ENCODE peak calls at places on chromosomes 11 and 22, in six cellular contexts. One of them, this sample, is unnamed.
A peak's percentile ranks its signal among the peaks of the same experiment; 100 is the strongest.

GRCh38 chr11:93842461-93842860 is 8.0 kb downstream of the VSTM5 start:
- DNase-seq in heart right ventricle: no peak
- DNase-seq in K562: peak; percentile 46
- DNase-seq in MG63: peak; percentile 92
- DNase-seq in HAP-1: no peak
- DNase-seq in CD4-positive, CD25-positive, alpha-beta regulatory T cell: no peak
- DNase-seq in this sample: no peak

GRCh38 chr22:20393705-20394476 is at the start of gene ZNF74:
- DNase-seq in CD4-positive, CD25-positive, alpha-beta regulatory T cell: peak; percentile 87
- DNase-seq in heart right ventricle: peak; percentile 92
- DNase-seq in K562: peak; percentile 100
- DNase-seq in HAP-1: peak; percentile 92
- DNase-seq in MG63: peak; percentile 81
- DNase-seq in this sample: peak; percentile 88

GRCh38 chr11:60193687-60194433 is 11.0 kb upstream of the MS4A6A start:
- DNase-seq in heart right ventricle: no peak
- DNase-seq in MG63: peak; percentile 27
- DNase-seq in HAP-1: peak; percentile 90
- DNase-seq in K562: peak; percentile 75
- DNase-seq in CD4-positive, CD25-positive, alpha-beta regulatory T cell: peak; percentile 41
- DNase-seq in this sample: peak; percentile 72

GRCh38 chr11:69384548-69385465 is 90.9 kb downstream of the MYEOV start:
- DNase-seq in CD4-positive, CD25-positive, alpha-beta regulatory T cell: no peak
- DNase-seq in HAP-1: no peak
- DNase-seq in MG63: no peak
- DNase-seq in K562: no peak
- DNase-seq in heart right ventricle: no peak
- DNase-seq in this sample: no peak

GRCh38 chr22:48065852-48066251 is 1303.4 kb downstream of the TBC1D22A start:
- DNase-seq in K562: no peak
- DNase-seq in CD4-positive, CD25-positive, alpha-beta regulatory T cell: no peak
- DNase-seq in MG63: no peak
- DNase-seq in HAP-1: no peak
- DNase-seq in heart right ventricle: no peak
- DNase-seq in this sample: no peak

GRCh38 chr22:18060646-18061620 is 16.9 kb upstream of the PEX26 start:
- DNase-seq in heart right ventricle: no peak
- DNase-seq in HAP-1: no peak
- DNase-seq in MG63: peak; percentile 49
- DNase-seq in K562: no peak
- DNase-seq in CD4-positive, CD25-positive, alpha-beta regulatory T cell: no peak
- DNase-seq in this sample: no peak

GRCh38 chr11:19173004-19173689 is 28.6 kb downstream of the CSRP3 start:
- DNase-seq in HAP-1: no peak
- DNase-seq in CD4-positive, CD25-positive, alpha-beta regulatory T cell: no peak
- DNase-seq in heart right ventricle: no peak
- DNase-seq in K562: peak; percentile 54
- DNase-seq in MG63: no peak
- DNase-seq in this sample: no peak

GRCh38 chr11:63614136-63614664 is at the start of gene PLAAT3:
- DNase-seq in CD4-positive, CD25-positive, alpha-beta regulatory T cell: peak; percentile 17
- DNase-seq in HAP-1: peak; percentile 85
- DNase-seq in K562: peak; percentile 92
- DNase-seq in MG63: peak; percentile 77
- DNase-seq in heart right ventricle: peak; percentile 90
- DNase-seq in this sample: peak; percentile 87

GRCh38 chr11:12102588-12103410 is 7.6 kb upstream of the MICAL2 start:
- DNase-seq in MG63: no peak
- DNase-seq in CD4-positive, CD25-positive, alpha-beta regulatory T cell: no peak
- DNase-seq in K562: no peak
- DNase-seq in HAP-1: no peak
- DNase-seq in heart right ventricle: no peak
- DNase-seq in this sample: no peak

GRCh38 chr11:95788921-95789505 is 569 bp downstream of the FAM76B start:
- DNase-seq in heart right ventricle: no peak
- DNase-seq in MG63: peak; percentile 14
- DNase-seq in CD4-positive, CD25-positive, alpha-beta regulatory T cell: no peak
- DNase-seq in K562: peak; percentile 40
- DNase-seq in HAP-1: peak; percentile 58
- DNase-seq in this sample: no peak

GRCh38 chr22:39904864-39905263 is 4.0 kb downstream of the GRAP2 start:
- DNase-seq in CD4-positive, CD25-positive, alpha-beta regulatory T cell: no peak
- DNase-seq in MG63: no peak
- DNase-seq in K562: no peak
- DNase-seq in HAP-1: no peak
- DNase-seq in heart right ventricle: no peak
- DNase-seq in this sample: no peak

GRCh38 chr11:11860103-11860979 is 18.6 kb downstream of the USP47 start:
- DNase-seq in heart right ventricle: no peak
- DNase-seq in K562: peak; percentile 38
- DNase-seq in HAP-1: no peak
- DNase-seq in CD4-positive, CD25-positive, alpha-beta regulatory T cell: no peak
- DNase-seq in MG63: no peak
- DNase-seq in this sample: no peak

GRCh38 chr11:6319879-6320410 is 356 bp downstream of the CAVIN3 start:
- DNase-seq in MG63: peak; percentile 99
- DNase-seq in K562: peak; percentile 15
- DNase-seq in CD4-positive, CD25-positive, alpha-beta regulatory T cell: no peak
- DNase-seq in HAP-1: no peak
- DNase-seq in heart right ventricle: peak; percentile 92
- DNase-seq in this sample: peak; percentile 94

GRCh38 chr11:112455791-112456190 is 195.1 kb upstream of the PLET1 start:
- DNase-seq in HAP-1: no peak
- DNase-seq in heart right ventricle: no peak
- DNase-seq in K562: no peak
- DNase-seq in CD4-positive, CD25-positive, alpha-beta regulatory T cell: no peak
- DNase-seq in MG63: peak; percentile 74
- DNase-seq in this sample: no peak

GRCh38 chr11:126898802-126899201 is 101.8 kb downstream of the KIRREL3 start:
- DNase-seq in HAP-1: no peak
- DNase-seq in K562: no peak
- DNase-seq in MG63: no peak
- DNase-seq in CD4-positive, CD25-positive, alpha-beta regulatory T cell: no peak
- DNase-seq in heart right ventricle: no peak
- DNase-seq in this sample: no peak

GRCh38 chr11:134640971-134641968 is 229.2 kb upstream of the B3GAT1 start:
- DNase-seq in heart right ventricle: no peak
- DNase-seq in HAP-1: no peak
- DNase-seq in K562: no peak
- DNase-seq in CD4-positive, CD25-positive, alpha-beta regulatory T cell: no peak
- DNase-seq in MG63: no peak
- DNase-seq in this sample: no peak
- H3K9me3 ChIP-seq in heart right ventricle: no peaks in the 10 kb centered on the region
- H3K9me3 ChIP-seq in HAP-1: no peaks in the 10 kb centered on the region
- H3K9me3 ChIP-seq in K562: no peaks in the 10 kb centered on the region
- H3K9me3 ChIP-seq in CD4-positive, CD25-positive, alpha-beta regulatory T cell: no peaks in the 10 kb centered on the region
- H3K9me3 ChIP-seq in MG63: no peaks in the 10 kb centered on the region
- H3K9me3 ChIP-seq in this sample: no peaks in the 10 kb centered on the region

GRCh38 chr22:35417606-35418005 is 17.7 kb downstream of the MCM5 start:
- DNase-seq in CD4-positive, CD25-positive, alpha-beta regulatory T cell: no peak
- DNase-seq in MG63: no peak
- DNase-seq in K562: no peak
- DNase-seq in HAP-1: no peak
- DNase-seq in heart right ventricle: no peak
- DNase-seq in this sample: no peak

GRCh38 chr22:35418088-35418487 is 18.1 kb downstream of the MCM5 start:
- DNase-seq in MG63: peak; percentile 12
- DNase-seq in CD4-positive, CD25-positive, alpha-beta regulatory T cell: no peak
- DNase-seq in K562: no peak
- DNase-seq in HAP-1: no peak
- DNase-seq in heart right ventricle: no peak
- DNase-seq in this sample: no peak

GRCh38 chr22:35421121-35421520 is 21.2 kb downstream of the MCM5 start:
- DNase-seq in heart right ventricle: no peak
- DNase-seq in HAP-1: no peak
- DNase-seq in MG63: no peak
- DNase-seq in CD4-positive, CD25-positive, alpha-beta regulatory T cell: no peak
- DNase-seq in K562: no peak
- DNase-seq in this sample: no peak

GRCh38 chr22:35418726-35419125 is 18.8 kb downstream of the MCM5 start:
- DNase-seq in HAP-1: no peak
- DNase-seq in heart right ventricle: no peak
- DNase-seq in MG63: no peak
- DNase-seq in K562: no peak
- DNase-seq in CD4-positive, CD25-positive, alpha-beta regulatory T cell: no peak
- DNase-seq in this sample: no peak

GRCh38 chr22:35419756-35420155 is 19.8 kb downstream of the MCM5 start:
- DNase-seq in MG63: no peak
- DNase-seq in heart right ventricle: no peak
- DNase-seq in K562: no peak
- DNase-seq in HAP-1: no peak
- DNase-seq in CD4-positive, CD25-positive, alpha-beta regulatory T cell: no peak
- DNase-seq in this sample: no peak
- H3K36me3 ChIP-seq in MG63: peaks cover 81% of the 10 kb centered on the region
- H3K36me3 ChIP-seq in heart right ventricle: no peaks in the 10 kb centered on the region
- H3K36me3 ChIP-seq in K562: peaks cover 96% of the 10 kb centered on the region
- H3K36me3 ChIP-seq in HAP-1: peaks cover 98% of the 10 kb centered on the region
- H3K36me3 ChIP-seq in CD4-positive, CD25-positive, alpha-beta regulatory T cell: peaks cover 95% of the 10 kb centered on the region
- H3K36me3 ChIP-seq in this sample: peaks cover 61% of the 10 kb centered on the region

GRCh38 chr11:2647953-2648352 is 51.8 kb downstream of the KCNQ1OT1 start:
- DNase-seq in K562: no peak
- DNase-seq in HAP-1: no peak
- DNase-seq in heart right ventricle: no peak
- DNase-seq in CD4-positive, CD25-positive, alpha-beta regulatory T cell: no peak
- DNase-seq in MG63: no peak
- DNase-seq in this sample: no peak
- H3K9me3 ChIP-seq in K562: peaks cover 35% of the 10 kb centered on the region
- H3K9me3 ChIP-seq in HAP-1: no peaks in the 10 kb centered on the region
- H3K9me3 ChIP-seq in heart right ventricle: peaks cover 46% of the 10 kb centered on the region
- H3K9me3 ChIP-seq in CD4-positive, CD25-positive, alpha-beta regulatory T cell: peaks cover 61% of the 10 kb centered on the region
- H3K9me3 ChIP-seq in MG63: peaks cover 54% of the 10 kb centered on the region
- H3K9me3 ChIP-seq in this sample: peaks cover 66% of the 10 kb centered on the region

GRCh38 chr11:14655435-14655834 is 11.8 kb downstream of the PDE3B start:
- DNase-seq in MG63: no peak
- DNase-seq in heart right ventricle: no peak
- DNase-seq in HAP-1: no peak
- DNase-seq in K562: peak; percentile 51
- DNase-seq in CD4-positive, CD25-positive, alpha-beta regulatory T cell: no peak
- DNase-seq in this sample: no peak
- H3K36me3 ChIP-seq in MG63: no peaks in the 10 kb centered on the region
- H3K36me3 ChIP-seq in heart right ventricle: no peaks in the 10 kb centered on the region
- H3K36me3 ChIP-seq in HAP-1: no peaks in the 10 kb centered on the region
- H3K36me3 ChIP-seq in K562: peaks cover 47% of the 10 kb centered on the region
- H3K36me3 ChIP-seq in CD4-positive, CD25-positive, alpha-beta regulatory T cell: peaks cover 37% of the 10 kb centered on the region
- H3K36me3 ChIP-seq in this sample: no peaks in the 10 kb centered on the region

DNA sequence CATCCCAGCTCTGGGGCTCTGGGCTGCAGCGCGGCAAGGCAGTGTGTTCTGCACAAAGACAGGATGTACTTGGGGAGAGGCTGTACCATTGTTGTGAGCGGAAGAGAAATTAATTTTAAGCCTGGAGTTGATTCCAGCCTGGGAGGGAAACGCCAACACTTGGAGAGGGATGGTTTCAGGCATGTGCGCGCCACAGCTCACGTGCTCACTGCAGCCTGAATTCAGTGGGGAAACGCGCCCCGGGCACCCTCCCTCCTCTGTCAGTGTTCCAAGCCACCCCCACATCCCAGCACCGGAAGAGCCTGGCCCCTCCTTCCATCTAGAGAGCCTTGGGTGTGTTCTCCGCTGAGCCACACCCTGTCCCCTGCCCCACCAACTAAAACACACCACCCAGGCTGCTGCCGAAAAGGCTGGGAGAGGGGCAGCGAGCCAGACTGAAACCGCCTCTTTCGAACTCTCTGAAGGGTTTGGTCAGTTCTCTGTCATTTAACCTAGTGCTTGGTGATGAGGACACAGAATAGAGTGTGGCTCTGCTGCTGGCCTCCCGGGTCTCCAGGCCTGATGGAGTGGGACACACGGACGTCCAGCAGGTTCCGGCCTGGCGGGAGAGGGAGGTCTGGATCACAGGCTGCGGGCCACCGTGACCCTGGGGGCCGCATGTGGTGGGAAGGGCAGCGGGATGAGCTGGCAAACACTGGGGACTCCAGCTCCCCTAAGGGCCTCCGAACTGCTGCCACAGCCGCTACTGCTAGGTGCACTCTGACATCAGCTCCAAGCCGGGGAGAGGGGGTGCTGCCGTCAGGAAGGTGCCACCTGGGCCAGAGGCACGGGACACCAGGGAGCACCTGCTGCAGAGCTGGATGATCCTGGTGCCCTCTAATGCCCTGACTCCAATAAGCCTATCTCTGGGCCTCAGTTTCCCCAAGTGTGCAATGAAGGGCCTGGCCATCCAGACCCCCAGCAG is 230.8 kb downstream of the CTTN start:
- DNase-seq in MG63: no peak
- DNase-seq in K562: peak; percentile 30
- DNase-seq in heart right ventricle: peak; percentile 53
- DNase-seq in HAP-1: no peak
- DNase-seq in CD4-positive, CD25-positive, alpha-beta regulatory T cell: no peak
- DNase-seq in this sample: no peak
- H3K9me3 ChIP-seq in MG63: no peaks in the 10 kb centered on the region
- H3K9me3 ChIP-seq in K562: no peaks in the 10 kb centered on the region
- H3K9me3 ChIP-seq in heart right ventricle: no peaks in the 10 kb centered on the region
- H3K9me3 ChIP-seq in HAP-1: no peaks in the 10 kb centered on the region
- H3K9me3 ChIP-seq in CD4-positive, CD25-positive, alpha-beta regulatory T cell: no peaks in the 10 kb centered on the region
- H3K9me3 ChIP-seq in this sample: no peaks in the 10 kb centered on the region

DNA sequence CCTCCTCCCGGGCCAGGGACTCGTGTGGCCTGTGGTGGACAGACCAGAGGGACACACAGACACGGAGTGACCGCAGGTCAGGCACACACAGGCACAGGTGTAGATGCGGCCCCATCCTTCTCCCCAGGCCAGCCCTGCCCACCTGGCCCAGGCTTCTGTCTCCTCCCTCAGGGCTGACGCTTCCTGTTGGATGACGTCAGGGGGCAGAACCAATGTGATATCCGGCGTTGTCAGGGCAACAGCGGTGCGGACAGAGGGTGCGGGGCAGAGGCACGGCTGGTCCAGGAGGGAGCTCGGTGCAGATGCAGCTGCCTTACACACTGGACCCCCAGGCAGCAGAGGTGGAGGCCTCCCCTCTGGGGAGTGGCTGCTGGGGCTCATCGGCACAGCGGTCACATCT is 2.9 kb upstream of the TUBGCP6 start:
- DNase-seq in MG63: no peak
- DNase-seq in CD4-positive, CD25-positive, alpha-beta regulatory T cell: peak; percentile 50
- DNase-seq in HAP-1: peak; percentile 49
- DNase-seq in K562: peak; percentile 80
- DNase-seq in heart right ventricle: no peak
- DNase-seq in this sample: no peak
- H3K36me3 ChIP-seq in MG63: peaks cover 35% of the 10 kb centered on the region
- H3K36me3 ChIP-seq in CD4-positive, CD25-positive, alpha-beta regulatory T cell: peaks cover 3% of the 10 kb centered on the region
- H3K36me3 ChIP-seq in HAP-1: peaks cover 51% of the 10 kb centered on the region
- H3K36me3 ChIP-seq in K562: peaks cover 40% of the 10 kb centered on the region
- H3K36me3 ChIP-seq in heart right ventricle: no peaks in the 10 kb centered on the region
- H3K36me3 ChIP-seq in this sample: no peaks in the 10 kb centered on the region